ENCODE peak calls at places on chromosomes 16 and 17, in six cellular contexts. F is stomach, G is transverse colon, V is sigmoid colon, I is GM12878, S is H1. L is an unnamed sample.

GRCh38 chr17:4919511-4920047 is 12.5 kb upstream of the GP1BA start:
- DNase-seq in F (no peak), V (no peak), G (no peak), S (no peak), I (no peak), L (no peak)

GRCh38 chr17:72332367-72332766 is 211.5 kb downstream of the SOX9 start:
- DNase-seq in G (no peak), V (no peak), S (no peak), F (no peak), I (peak), L (no peak)

GRCh38 chr17:19766421-19767270 is 18.5 kb upstream of the ALDH3A1 start:
- DNase-seq in S (peak), V (peak), I (no peak), G (peak), F (peak), L (peak)

GRCh38 chr17:43176119-43176570 is 5.1 kb downstream of the NBR1 start:
- DNase-seq in G (peak), V (no peak), F (no peak), I (no peak), S (no peak), L (no peak)

GRCh38 chr16:15650698-15651161 is 685 bp downstream of the NDE1 start:
- DNase-seq in S (no peak), F (no peak), V (no peak), G (no peak), I (no peak), L (no peak)

GRCh38 chr17:83189673-83190385 is 110.4 kb downstream of the METRNL start:
- DNase-seq in S (peak), I (no peak), V (peak), F (peak), G (no peak), L (no peak)

GRCh38 chr16:31499928-31500327 is 8.3 kb downstream of the RUSF1 start:
- DNase-seq in G (no peak), V (no peak), S (no peak), I (no peak), F (no peak), L (no peak)

GRCh38 chr17:51640108-51640622 is 379.8 kb downstream of the UTP18 start:
- DNase-seq in I (no peak), S (peak), G (no peak), V (no peak), F (no peak), L (no peak)

GRCh38 chr17:8623591-8623990 is 6.9 kb downstream of the MYH10 start:
- DNase-seq in G (no peak), F (no peak), I (no peak), S (no peak), V (no peak), L (no peak)

DNA sequence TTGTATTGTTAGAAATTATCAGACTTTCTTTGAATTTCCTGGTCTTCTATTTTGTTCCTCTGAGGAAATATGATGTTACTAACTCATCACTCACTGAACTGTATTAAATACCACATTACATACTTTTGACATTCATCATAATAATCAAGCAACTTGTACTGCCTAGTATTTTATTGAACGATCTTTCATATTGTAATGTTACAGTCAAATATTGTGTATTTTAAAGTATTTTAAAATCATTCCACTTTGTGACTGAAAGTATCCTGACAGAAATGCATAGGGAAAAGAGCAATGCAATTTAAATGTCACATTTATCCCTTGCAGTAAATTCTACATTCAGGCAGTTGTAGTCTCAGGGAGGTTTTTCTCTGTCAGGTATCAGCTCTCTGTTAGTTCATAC is 1557.4 kb downstream of the CDH8 start:
- DNase-seq in S (no peak), F (no peak), I (no peak), V (no peak), G (no peak), L (no peak)
- TF ChIP-seq EP300 in S (no peak), F (no peak), I (no peak), V (no peak), G (no peak), L (no peak)

GRCh38 chr16:89951509-89951908 is 3.0 kb downstream of the DEF8 start:
- DNase-seq in S (no peak), F (no peak), G (no peak), I (no peak), V (no peak), L (no peak)

GRCh38 chr16:89953671-89954406 is 5.3 kb downstream of the DEF8 start:
- DNase-seq in G (no peak), V (no peak), I (no peak), S (no peak), F (no peak), L (no peak)

GRCh38 chr16:89952049-89952448 is 3.5 kb downstream of the DEF8 start:
- DNase-seq in S (no peak), V (no peak), G (peak), F (no peak), I (no peak), L (no peak)

GRCh38 chr16:89954462-89954861 is 5.9 kb downstream of the DEF8 start:
- DNase-seq in F (no peak), V (no peak), S (no peak), I (no peak), G (no peak), L (no peak)

GRCh38 chr16:89952551-89952950 is 4.0 kb downstream of the DEF8 start:
- DNase-seq in I (no peak), V (no peak), F (no peak), S (no peak), G (no peak), L (no peak)
- TF ChIP-seq POLR2A in I (no peak), V (no peak), F (no peak), S (no peak), G (no peak), L (no peak)

GRCh38 chr16:8644513-8645140 is 23.1 kb downstream of the METTL22 start:
- DNase-seq in I (no peak), F (peak), G (no peak), V (no peak), S (no peak), L (no peak)
- TF ChIP-seq POLR2AphosphoS5 in I (no peak), F (no peak), G (no peak), V (no peak), S (no peak), L (no peak)

GRCh38 chr16:6570520-6570919 is 762.1 kb upstream of the RBFOX1 start:
- DNase-seq in G (no peak), V (no peak), S (no peak), F (no peak), I (no peak), L (no peak)

GRCh38 chr16:6574146-6574545 is 758.5 kb upstream of the RBFOX1 start:
- DNase-seq in F (no peak), G (no peak), V (no peak), I (no peak), S (no peak), L (no peak)

GRCh38 chr16:6576646-6577045 is 756.0 kb upstream of the RBFOX1 start:
- DNase-seq in V (no peak), G (no peak), S (no peak), I (no peak), F (no peak), L (no peak)

GRCh38 chr16:6573577-6573976 is 759.1 kb upstream of the RBFOX1 start:
- DNase-seq in G (peak), S (peak), I (no peak), V (no peak), F (no peak), L (no peak)

GRCh38 chr16:6571044-6571443 is 761.6 kb upstream of the RBFOX1 start:
- DNase-seq in F (no peak), S (peak), G (no peak), I (no peak), V (no peak), L (no peak)
- TF ChIP-seq EP300 in F (no peak), S (no peak), G (no peak), I (no peak), V (no peak), L (no peak)

GRCh38 chr17:68733241-68734176 is 132.3 kb upstream of the FAM20A start:
- DNase-seq in I (no peak), G (no peak), S (no peak), F (peak), V (no peak), L (no peak)
- TF ChIP-seq POLR2A in I (no peak), G (no peak), S (peak), F (no peak), V (no peak), L (no peak)

GRCh38 chr16:85659336-85659735 is 29.4 kb downstream of the GINS2 start:
- DNase-seq in I (no peak), V (peak), F (no peak), G (no peak), S (no peak), L (no peak)
- TF ChIP-seq POLR2AphosphoS5 in I (no peak), V (no peak), F (no peak), G (no peak), S (no peak), L (no peak)

GRCh38 chr17:76264755-76265623 is at the start of gene UBALD2:
- DNase-seq in V (peak), G (peak), S (peak), F (peak), I (peak), L (peak)
- TF ChIP-seq EP300 in V (no peak), G (no peak), S (no peak), F (no peak), I (peak), L (no peak)

GRCh38 chr16:17828012-17828411 is 357.3 kb upstream of the XYLT1 start:
- DNase-seq in G (no peak), I (no peak), F (no peak), V (no peak), S (no peak), L (no peak)
- TF ChIP-seq POLR2A in G (no peak), I (no peak), F (no peak), V (no peak), S (no peak), L (no peak)

DNA sequence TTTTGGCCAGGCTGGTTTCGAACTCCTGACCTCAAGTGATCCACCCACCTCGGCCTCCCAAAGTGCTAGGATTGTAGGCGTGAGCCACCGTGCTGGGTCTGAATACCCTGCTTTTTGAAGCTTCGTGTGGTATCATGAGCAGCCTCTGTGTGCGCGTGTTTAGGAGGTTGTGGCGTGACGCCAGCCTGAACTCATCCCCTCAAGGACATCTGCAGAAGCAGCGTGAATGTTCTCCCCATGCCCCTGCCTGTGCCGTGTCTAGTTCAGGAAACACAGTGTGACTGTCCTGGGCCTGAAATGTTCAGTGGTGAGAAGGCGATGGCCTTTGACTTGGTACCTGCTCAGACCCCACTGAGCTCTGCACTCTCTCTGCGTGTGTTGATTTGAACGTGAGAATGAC is 35.6 kb downstream of the RNF213 start:
- DNase-seq in S (no peak), F (no peak), I (no peak), V (no peak), G (no peak), L (no peak)
- TF ChIP-seq POLR2AphosphoS5 in S (no peak), F (no peak), I (no peak), V (no peak), G (no peak), L (no peak)

GRCh38 chr16:8625491-8626087 is 4.1 kb downstream of the METTL22 start:
- DNase-seq in G (no peak), F (no peak), V (peak), S (no peak), I (no peak), L (no peak)

GRCh38 chr16:8623634-8624033 is 2.1 kb downstream of the METTL22 start:
- DNase-seq in F (no peak), S (no peak), I (no peak), V (peak), G (no peak), L (no peak)

GRCh38 chr16:8627456-8627855 is 6.0 kb downstream of the METTL22 start:
- DNase-seq in I (no peak), V (peak), S (no peak), F (no peak), G (no peak), L (no peak)

GRCh38 chr16:8628981-8629725 is 7.7 kb downstream of the METTL22 start:
- DNase-seq in V (peak), G (no peak), S (no peak), I (no peak), F (no peak), L (no peak)

GRCh38 chr16:8626946-8627345 is 5.4 kb downstream of the METTL22 start:
- DNase-seq in G (no peak), S (no peak), I (no peak), V (peak), F (no peak), L (no peak)
- TF ChIP-seq EP300 in G (no peak), S (no peak), I (no peak), V (no peak), F (no peak), L (no peak)